ENCODE peak calls at places on chromosomes 6 and 20, in five cellular contexts. One of them, this sample, is unnamed.

GRCh38 chr20:62142252-62143117 is 709 bp downstream of the PSMA7 start:
- DNase-seq in PC-9: no peak
- DNase-seq in T-helper 2 cell treated with Interferon-gamma antibody and Interleukin-4, amounts not matched to agents 5 μg/mL and 100 μg/mL, for 36 hours: no peak
- DNase-seq in NCI-H446 treated with DMSO at 0.1 percent for 48 hours: no peak
- DNase-seq in CD8-positive, alpha-beta memory T cell: no peak
- DNase-seq in this sample: peak; percentile 15

GRCh38 chr6:142845624-142846458 is 99.1 kb downstream of the HIVEP2 start:
- DNase-seq in PC-9: peak; percentile 86
- DNase-seq in T-helper 2 cell treated with Interferon-gamma antibody and Interleukin-4, amounts not matched to agents 5 μg/mL and 100 μg/mL, for 36 hours: no peak
- DNase-seq in NCI-H446 treated with DMSO at 0.1 percent for 48 hours: peak; percentile 77
- DNase-seq in CD8-positive, alpha-beta memory T cell: peak; percentile 64
- DNase-seq in this sample: peak; percentile 59

GRCh38 chr6:126824226-126824625 is 294.2 kb upstream of the RSPO3 start:
- DNase-seq in PC-9: no peak
- DNase-seq in T-helper 2 cell treated with Interferon-gamma antibody and Interleukin-4, amounts not matched to agents 5 μg/mL and 100 μg/mL, for 36 hours: no peak
- DNase-seq in NCI-H446 treated with DMSO at 0.1 percent for 48 hours: no peak
- DNase-seq in CD8-positive, alpha-beta memory T cell: no peak
- DNase-seq in this sample: no peak

GRCh38 chr20:967796-968742 is 34.0 kb downstream of the RSPO4 start:
- DNase-seq in PC-9: no peak
- DNase-seq in T-helper 2 cell treated with Interferon-gamma antibody and Interleukin-4, amounts not matched to agents 5 μg/mL and 100 μg/mL, for 36 hours: no peak
- DNase-seq in NCI-H446 treated with DMSO at 0.1 percent for 48 hours: no peak
- DNase-seq in CD8-positive, alpha-beta memory T cell: no peak
- DNase-seq in this sample: no peak

GRCh38 chr6:3849681-3850450 is 693 bp downstream of the FAM50B start:
- DNase-seq in PC-9: no peak
- DNase-seq in T-helper 2 cell treated with Interferon-gamma antibody and Interleukin-4, amounts not matched to agents 5 μg/mL and 100 μg/mL, for 36 hours: no peak
- DNase-seq in NCI-H446 treated with DMSO at 0.1 percent for 48 hours: no peak
- DNase-seq in CD8-positive, alpha-beta memory T cell: peak; percentile 5
- DNase-seq in this sample: no peak

GRCh38 chr6:150667977-150668716 is 68.5 kb downstream of the PLEKHG1 start:
- DNase-seq in PC-9: peak; percentile 90
- DNase-seq in T-helper 2 cell treated with Interferon-gamma antibody and Interleukin-4, amounts not matched to agents 5 μg/mL and 100 μg/mL, for 36 hours: no peak
- DNase-seq in NCI-H446 treated with DMSO at 0.1 percent for 48 hours: no peak
- DNase-seq in CD8-positive, alpha-beta memory T cell: no peak
- DNase-seq in this sample: no peak

GRCh38 chr6:83294676-83295075 is 101.5 kb downstream of the RWDD2A start:
- DNase-seq in PC-9: no peak
- DNase-seq in T-helper 2 cell treated with Interferon-gamma antibody and Interleukin-4, amounts not matched to agents 5 μg/mL and 100 μg/mL, for 36 hours: no peak
- DNase-seq in NCI-H446 treated with DMSO at 0.1 percent for 48 hours: no peak
- DNase-seq in CD8-positive, alpha-beta memory T cell: no peak
- DNase-seq in this sample: no peak

GRCh38 chr6:56709650-56710049 is 67.0 kb upstream of the DST start:
- DNase-seq in PC-9: no peak
- DNase-seq in T-helper 2 cell treated with Interferon-gamma antibody and Interleukin-4, amounts not matched to agents 5 μg/mL and 100 μg/mL, for 36 hours: no peak
- DNase-seq in NCI-H446 treated with DMSO at 0.1 percent for 48 hours: no peak
- DNase-seq in CD8-positive, alpha-beta memory T cell: no peak
- DNase-seq in this sample: no peak

GRCh38 chr20:35601021-35601973 is 14.3 kb upstream of the SPAG4 start:
- DNase-seq in PC-9: no peak
- DNase-seq in T-helper 2 cell treated with Interferon-gamma antibody and Interleukin-4, amounts not matched to agents 5 μg/mL and 100 μg/mL, for 36 hours: peak; percentile 72
- DNase-seq in NCI-H446 treated with DMSO at 0.1 percent for 48 hours: no peak
- DNase-seq in CD8-positive, alpha-beta memory T cell: peak; percentile 78
- DNase-seq in this sample: peak; percentile 72

GRCh38 chr6:16450821-16451220 is 212.4 kb downstream of the GMPR start:
- DNase-seq in PC-9: no peak
- DNase-seq in T-helper 2 cell treated with Interferon-gamma antibody and Interleukin-4, amounts not matched to agents 5 μg/mL and 100 μg/mL, for 36 hours: no peak
- DNase-seq in NCI-H446 treated with DMSO at 0.1 percent for 48 hours: no peak
- DNase-seq in CD8-positive, alpha-beta memory T cell: no peak
- DNase-seq in this sample: no peak

GRCh38 chr20:44435630-44436335 is 39.9 kb upstream of the TTPAL start:
- DNase-seq in PC-9: peak; percentile 58
- DNase-seq in T-helper 2 cell treated with Interferon-gamma antibody and Interleukin-4, amounts not matched to agents 5 μg/mL and 100 μg/mL, for 36 hours: no peak
- DNase-seq in NCI-H446 treated with DMSO at 0.1 percent for 48 hours: no peak
- DNase-seq in CD8-positive, alpha-beta memory T cell: no peak
- DNase-seq in this sample: no peak

GRCh38 chr6:25713802-25714201 is 40.7 kb upstream of the SLC17A4 start:
- DNase-seq in PC-9: no peak
- DNase-seq in T-helper 2 cell treated with Interferon-gamma antibody and Interleukin-4, amounts not matched to agents 5 μg/mL and 100 μg/mL, for 36 hours: no peak
- DNase-seq in NCI-H446 treated with DMSO at 0.1 percent for 48 hours: no peak
- DNase-seq in CD8-positive, alpha-beta memory T cell: no peak
- DNase-seq in this sample: no peak